ENCODE peak calls at places on chromosomes 6 and 20, in nine cellular contexts. X is AG09309; T is mammary epithelial cell; R is neural crest cell; K is CD4-positive, alpha-beta T cell; B is pancreas; U is A549; A is suprapubic skin; Z is A673. M is an unnamed sample.

GRCh38 chr6:137261393-137262154 is 42.4 kb upstream of the IFNGR1 start:
- DNase-seq in X (no peak), T (peak; percentile 69), R (no peak), K (no peak), B (no peak), U (peak; percentile 54), A (no peak), Z (no peak), M (no peak)

GRCh38 chr6:87789900-87790290 is 87.9 kb upstream of the AKIRIN2 start:
- DNase-seq in X (no peak), T (no peak), R (no peak), K (no peak), B (no peak), U (no peak), A (no peak), Z (no peak), M (no peak)

GRCh38 chr6:142946924-142947701 is 2.1 kb upstream of the HIVEP2 start:
- DNase-seq in X (no peak), T (peak; percentile 93), R (peak; percentile 27), K (peak; percentile 53), B (peak; percentile 94), U (peak; percentile 54), A (peak; percentile 89), Z (peak; percentile 45), M (no peak)

GRCh38 chr6:3789896-3790558 is 38.5 kb upstream of the PXDC1 start:
- DNase-seq in X (no peak), T (no peak), R (no peak), K (no peak), B (no peak), U (no peak), A (no peak), Z (no peak), M (no peak)

GRCh38 chr6:31125162-31125561 is 4.9 kb upstream of the CDSN start:
- DNase-seq in X (no peak), T (peak; percentile 95), R (no peak), K (no peak), B (no peak), U (no peak), A (no peak), Z (no peak), M (no peak)

GRCh38 chr6:133947302-133947900 is 5.6 kb upstream of the TBPL1 start:
- DNase-seq in X (no peak), T (no peak), R (no peak), K (no peak), B (peak; percentile 39), U (no peak), A (no peak), Z (no peak), M (no peak)

GRCh38 chr6:121436966-121437756 is 1.7 kb downstream of the GJA1 start:
- DNase-seq in X (no peak), T (peak; percentile 39), R (peak; percentile 55), K (no peak), B (peak; percentile 46), U (peak; percentile 54), A (no peak), Z (peak; percentile 68), M (peak; percentile 16)

GRCh38 chr6:35480176-35480575 is 12.0 kb downstream of the RPL10A start:
- DNase-seq in X (no peak), T (no peak), R (no peak), K (no peak), B (no peak), U (no peak), A (no peak), Z (no peak), M (no peak)

GRCh38 chr20:44642203-44643153 is 9.0 kb downstream of the ADA start:
- DNase-seq in X (peak; percentile 42), T (peak; percentile 82), R (no peak), K (no peak), B (peak; percentile 70), U (peak; percentile 85), A (no peak), Z (peak; percentile 86), M (peak; percentile 24)
- TF ChIP-seq CTCF in X (no peak), T (no peak), R (no peak), K (peak; percentile 36), B (no peak), U (no peak), A (no peak), Z (peak; percentile 8), M (no peak)

GRCh38 chr20:21508230-21509078 is 5.4 kb downstream of the NKX2-2 start:
- DNase-seq in X (no peak), T (no peak), R (no peak), K (no peak), B (no peak), U (no peak), A (no peak), Z (peak; percentile 32), M (no peak)

GRCh38 chr20:21507275-21508229 is 6.3 kb downstream of the NKX2-2 start:
- DNase-seq in X (no peak), T (no peak), R (no peak), K (no peak), B (no peak), U (no peak), A (no peak), Z (peak; percentile 35), M (no peak)

GRCh38 chr20:21504323-21504722 is 9.5 kb downstream of the NKX2-2 start:
- DNase-seq in X (no peak), T (no peak), R (no peak), K (no peak), B (no peak), U (no peak), A (no peak), Z (no peak), M (no peak)

GRCh38 chr20:21505161-21505809 is 8.6 kb downstream of the NKX2-2 start:
- DNase-seq in X (no peak), T (peak; percentile 55), R (peak; percentile 92), K (peak; percentile 73), B (peak; percentile 76), U (peak; percentile 70), A (peak; percentile 84), Z (peak; percentile 77), M (no peak)

GRCh38 chr20:21505810-21506530 is 7.9 kb downstream of the NKX2-2 start:
- DNase-seq in X (no peak), T (peak; percentile 63), R (peak; percentile 77), K (peak; percentile 48), B (no peak), U (peak; percentile 73), A (no peak), Z (peak; percentile 86), M (no peak)
- TF ChIP-seq CTCF in X (peak; percentile 43), T (peak; percentile 58), R (peak; percentile 86), K (peak; percentile 60), B (peak; percentile 34), U (peak; percentile 93), A (peak; percentile 71), Z (peak; percentile 76), M (peak; percentile 42)

DNA sequence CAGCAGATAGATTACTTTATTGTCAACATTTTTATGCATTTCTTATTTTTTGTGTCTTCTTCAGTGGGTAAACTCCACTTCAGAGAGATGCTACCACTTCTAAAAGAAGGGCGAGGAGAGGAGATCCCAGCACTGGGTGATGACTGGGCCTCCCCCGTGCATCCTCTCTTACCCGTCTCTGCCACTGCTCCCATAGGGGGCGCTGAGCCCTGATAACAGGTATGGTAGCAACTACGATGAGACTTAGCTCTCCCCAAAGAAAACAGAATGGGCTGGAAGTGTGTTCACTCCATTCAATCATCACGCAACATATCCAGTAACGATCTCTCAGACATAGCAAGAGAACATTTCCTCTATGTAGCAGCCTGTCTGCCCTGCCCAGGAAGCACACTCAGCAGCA is 533.3 kb upstream of the CDH4 start:
- DNase-seq in X (no peak), T (no peak), R (no peak), K (no peak), B (no peak), U (no peak), A (no peak), Z (peak; percentile 12), M (no peak)
- TF ChIP-seq CTCF in X (peak; percentile 14), T (peak; percentile 17), R (no peak), K (no peak), B (no peak), U (no peak), A (no peak), Z (peak; percentile 51), M (no peak)

GRCh38 chr6:169991913-169992312 is 240.5 kb downstream of the ERMARD start:
- DNase-seq in X (no peak), T (no peak), R (no peak), K (no peak), B (no peak), U (no peak), A (peak; percentile 50), Z (no peak), M (no peak)

GRCh38 chr6:169989594-169989993 is 238.2 kb downstream of the ERMARD start:
- DNase-seq in X (no peak), T (no peak), R (no peak), K (no peak), B (no peak), U (no peak), A (no peak), Z (no peak), M (no peak)

GRCh38 chr6:169991031-169991390 is 239.6 kb downstream of the ERMARD start:
- DNase-seq in X (no peak), T (no peak), R (no peak), K (no peak), B (no peak), U (no peak), A (peak; percentile 57), Z (no peak), M (no peak)

GRCh38 chr6:169988769-169989550 is 237.5 kb downstream of the ERMARD start:
- DNase-seq in X (no peak), T (no peak), R (no peak), K (no peak), B (no peak), U (no peak), A (peak; percentile 78), Z (no peak), M (no peak)

DNA sequence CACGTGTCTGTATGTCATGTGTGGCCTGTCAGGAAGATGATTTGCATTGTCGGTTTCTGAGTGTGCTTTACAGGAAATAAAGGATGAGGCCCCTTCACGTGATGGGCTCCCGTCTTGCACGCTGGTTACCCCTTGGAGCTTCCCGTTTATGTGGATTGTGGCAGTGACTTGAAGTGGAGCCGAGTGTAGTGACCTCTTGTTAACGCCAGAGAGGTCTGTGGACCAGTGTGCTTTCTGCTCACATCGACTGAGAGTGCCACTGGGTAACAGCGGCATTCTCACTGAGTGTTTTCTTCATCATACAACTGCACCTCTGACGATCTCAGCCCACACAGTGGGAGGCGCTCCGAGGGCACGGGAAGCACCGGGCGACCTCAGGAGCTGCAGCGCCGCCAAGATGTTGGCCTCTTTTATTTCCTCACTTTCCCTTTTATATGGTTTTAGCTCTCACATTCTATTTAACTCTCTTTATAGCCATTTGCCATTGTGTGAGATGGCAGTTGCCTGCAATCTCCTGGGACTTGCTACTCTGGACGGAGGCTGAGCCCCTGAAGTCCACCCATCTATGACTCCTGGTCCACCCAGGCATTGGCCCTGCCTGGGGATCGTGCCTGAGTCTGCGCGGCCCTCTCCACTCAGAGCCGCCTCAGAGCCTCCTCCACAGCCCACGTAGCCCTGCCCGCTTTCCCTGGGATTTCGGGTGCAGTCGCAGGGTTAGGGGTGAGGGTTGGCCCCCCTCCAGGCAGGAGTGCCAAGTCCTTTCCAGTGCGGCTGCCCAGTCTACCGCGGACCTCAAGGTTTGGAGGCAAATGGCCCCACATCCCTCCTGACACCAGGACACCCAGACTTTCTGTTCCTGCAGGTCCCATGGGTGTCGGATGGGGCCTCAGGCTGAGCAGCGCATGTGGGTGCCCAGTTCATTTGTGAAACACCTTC is 238.9 kb downstream of the ERMARD start:
- DNase-seq in X (no peak), T (no peak), R (no peak), K (peak; percentile 17), B (no peak), U (no peak), A (peak; percentile 74), Z (no peak), M (no peak)
- TF ChIP-seq CTCF in X (no peak), T (no peak), R (no peak), K (peak; percentile 41), B (no peak), U (no peak), A (no peak), Z (no peak), M (no peak)

M was measured in AG09319.